ENCODE peak calls at places on chromosome 14, in nine cellular contexts. W is activated naive CD4-positive, alpha-beta T cell treated with anti-CD3 and anti-CD28 coated beads, Interleukin-2, amount 10 ng/mL, durations not matched to agents 7 days and 5 days; C is dorsolateral prefrontal cortex; M is HFFc6; L is LoVo; O is HEK293T; N is hypothalamus; A is astrocyte of the spinal cord; R is activated T-cell treated with anti-CD3 and anti-CD28 coated beads, Interleukin-2, amount 50 U/mL, for 72 hours. U is an unnamed sample.
A peak's percentile ranks its signal among the peaks of the same experiment; 100 is the strongest.

GRCh38 chr14:76773188-76773885 is 12.1 kb downstream of the VASH1 start:
- DNase-seq in O (no peak), M (peak; percentile 81), W (no peak), N (peak; percentile 27), C (peak; percentile 55), L (peak; percentile 36), A (peak; percentile 83), R (no peak), U (no peak)

GRCh38 chr14:55889124-55889523 is 229.1 kb upstream of the PELI2 start:
- DNase-seq in A (no peak), R (no peak), N (no peak), W (no peak), O (no peak), L (peak; percentile 11), M (no peak), C (no peak), U (no peak)

GRCh38 chr14:91155626-91156089 is 41.8 kb downstream of the DGLUCY start:
- DNase-seq in W (no peak), L (no peak), A (no peak), C (no peak), O (no peak), M (no peak), N (no peak), R (no peak), U (no peak)

GRCh38 chr14:37595809-37596595 is 573 bp downstream of the TTC6 start:
- DNase-seq in C (no peak), L (peak; percentile 91), R (peak; percentile 83), O (peak; percentile 36), N (no peak), M (no peak), A (no peak), W (peak; percentile 42), U (no peak)

GRCh38 chr14:101666264-101666663 is 95.2 kb upstream of the PPP2R5C start:
- DNase-seq in M (no peak), W (no peak), L (no peak), O (no peak), N (no peak), R (no peak), A (no peak), C (no peak), U (no peak)

GRCh38 chr14:74278080-74278479 is 24.7 kb downstream of the ABCD4 start:
- DNase-seq in M (no peak), N (no peak), W (no peak), L (no peak), O (no peak), C (no peak), R (no peak), A (no peak), U (no peak)

GRCh38 chr14:103519043-103519836 is 3.4 kb downstream of the CKB start:
- DNase-seq in M (peak; percentile 37), O (no peak), L (no peak), R (no peak), W (no peak), N (no peak), C (no peak), A (no peak), U (peak; percentile 33)

GRCh38 chr14:61505815-61506809 is 184.7 kb downstream of the PRKCH start:
- DNase-seq in N (no peak), C (no peak), M (no peak), W (no peak), R (no peak), L (no peak), O (no peak), A (peak; percentile 81), U (no peak)

GRCh38 chr14:26157517-26157916 is 440.3 kb downstream of the NOVA1 start:
- DNase-seq in L (no peak), N (no peak), W (no peak), R (no peak), C (no peak), M (no peak), A (no peak), O (no peak), U (no peak)

U was measured in cardiac muscle cell.